ENCODE peak calls at places on chromosome 20, in eight cellular contexts. One of them, this sample, is unnamed. For H3K4me1, the result is how much of the 10 kb centered on the place peaks cover.

GRCh38 chr20:58113706-58114105 is 114.7 kb downstream of the ANKRD60 start:
- DNase-seq in left ventricle myocardium inferior: no peak
- DNase-seq in CD4-positive, alpha-beta memory T cell: no peak
- DNase-seq in CD8-positive, alpha-beta T cell: no peak
- DNase-seq in cardiac muscle cell: no peak
- DNase-seq in Caco-2: no peak
- DNase-seq in tibial nerve: no peak
- DNase-seq in small intestine: no peak
- DNase-seq in this sample: no peak

GRCh38 chr20:56579261-56579660 is 46.2 kb downstream of the FAM209B start:
- DNase-seq in left ventricle myocardium inferior: no peak
- DNase-seq in CD4-positive, alpha-beta memory T cell: no peak
- DNase-seq in CD8-positive, alpha-beta T cell: no peak
- DNase-seq in cardiac muscle cell: no peak
- DNase-seq in Caco-2: peak
- DNase-seq in tibial nerve: no peak
- DNase-seq in small intestine: no peak
- DNase-seq in this sample: no peak

GRCh38 chr20:22689246-22689645 is 104.9 kb upstream of the FOXA2 start:
- DNase-seq in left ventricle myocardium inferior: no peak
- DNase-seq in CD4-positive, alpha-beta memory T cell: no peak
- DNase-seq in CD8-positive, alpha-beta T cell: no peak
- DNase-seq in cardiac muscle cell: no peak
- DNase-seq in Caco-2: no peak
- DNase-seq in tibial nerve: no peak
- DNase-seq in small intestine: no peak
- DNase-seq in this sample: no peak

GRCh38 chr20:37356387-37356786 is 10.4 kb downstream of the SRC start:
- DNase-seq in left ventricle myocardium inferior: peak
- DNase-seq in CD4-positive, alpha-beta memory T cell: no peak
- DNase-seq in CD8-positive, alpha-beta T cell: no peak
- DNase-seq in cardiac muscle cell: no peak
- DNase-seq in Caco-2: no peak
- DNase-seq in tibial nerve: peak
- DNase-seq in small intestine: no peak
- DNase-seq in this sample: no peak

GRCh38 chr20:52105573-52106422 is 85.8 kb downstream of the ZFP64 start:
- DNase-seq in left ventricle myocardium inferior: no peak
- DNase-seq in CD4-positive, alpha-beta memory T cell: no peak
- DNase-seq in CD8-positive, alpha-beta T cell: no peak
- DNase-seq in cardiac muscle cell: peak
- DNase-seq in Caco-2: no peak
- DNase-seq in tibial nerve: no peak
- DNase-seq in small intestine: no peak
- DNase-seq in this sample: no peak

GRCh38 chr20:16662462-16662861 is 67.4 kb upstream of the SNRPB2 start:
- DNase-seq in left ventricle myocardium inferior: no peak
- DNase-seq in CD4-positive, alpha-beta memory T cell: no peak
- DNase-seq in CD8-positive, alpha-beta T cell: no peak
- DNase-seq in cardiac muscle cell: no peak
- DNase-seq in Caco-2: no peak
- DNase-seq in tibial nerve: no peak
- DNase-seq in small intestine: no peak
- DNase-seq in this sample: no peak

GRCh38 chr20:62872184-62872862 is 10.7 kb upstream of the TCFL5 start:
- DNase-seq in left ventricle myocardium inferior: no peak
- DNase-seq in CD4-positive, alpha-beta memory T cell: no peak
- DNase-seq in CD8-positive, alpha-beta T cell: no peak
- DNase-seq in cardiac muscle cell: no peak
- DNase-seq in Caco-2: no peak
- DNase-seq in tibial nerve: no peak
- DNase-seq in small intestine: no peak
- DNase-seq in this sample: no peak

GRCh38 chr20:844473-845225 is 11.1 kb downstream of the FAM110A start:
- DNase-seq in left ventricle myocardium inferior: peak
- DNase-seq in CD4-positive, alpha-beta memory T cell: peak
- DNase-seq in CD8-positive, alpha-beta T cell: peak
- DNase-seq in cardiac muscle cell: peak
- DNase-seq in Caco-2: peak
- DNase-seq in tibial nerve: peak
- DNase-seq in small intestine: peak
- DNase-seq in this sample: peak

GRCh38 chr20:16175322-16175721 is 397.9 kb downstream of the KIF16B start:
- DNase-seq in left ventricle myocardium inferior: no peak
- DNase-seq in CD4-positive, alpha-beta memory T cell: no peak
- DNase-seq in CD8-positive, alpha-beta T cell: no peak
- DNase-seq in cardiac muscle cell: no peak
- DNase-seq in Caco-2: no peak
- DNase-seq in tibial nerve: no peak
- DNase-seq in small intestine: no peak
- DNase-seq in this sample: no peak

DNA sequence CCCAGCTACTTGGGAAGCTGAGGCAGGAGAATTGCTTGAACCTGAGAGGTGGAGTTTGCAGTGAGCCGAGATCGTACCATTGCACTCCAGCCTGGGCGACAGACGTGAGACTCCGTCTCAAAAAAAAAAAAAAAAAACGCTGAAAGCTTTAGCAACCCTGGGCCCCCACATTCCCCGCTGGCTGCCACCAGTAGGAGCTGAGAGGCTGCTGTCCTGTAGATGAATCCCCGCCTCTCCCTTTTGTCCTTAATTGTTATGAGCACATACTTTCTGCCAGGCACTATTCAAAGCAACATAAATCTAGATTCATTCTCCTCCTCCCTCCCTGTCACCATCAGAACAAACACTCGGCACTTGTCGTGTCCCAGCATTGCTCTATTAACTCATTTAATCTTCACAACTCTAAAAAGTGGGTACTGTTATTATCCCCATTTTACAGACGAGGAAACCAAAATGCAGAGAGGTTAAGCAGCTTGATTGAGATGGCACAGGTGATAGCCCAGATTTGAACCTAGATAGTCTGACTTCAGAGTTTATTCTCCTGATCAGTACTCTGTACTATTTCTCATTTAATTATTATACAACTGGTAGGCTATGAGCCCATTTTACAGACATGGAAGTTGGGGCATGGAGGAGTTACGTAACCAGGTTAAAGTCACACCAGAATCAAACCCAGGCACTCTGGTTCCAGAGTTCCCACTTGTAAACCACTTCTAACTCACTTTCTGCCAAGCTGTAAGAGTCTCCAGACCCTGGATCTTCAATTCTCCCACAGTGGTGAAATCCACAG is 97.4 kb downstream of the EYA2 start:
- DNase-seq in left ventricle myocardium inferior: no peak
- DNase-seq in CD4-positive, alpha-beta memory T cell: no peak
- DNase-seq in CD8-positive, alpha-beta T cell: no peak
- DNase-seq in cardiac muscle cell: no peak
- DNase-seq in Caco-2: no peak
- DNase-seq in tibial nerve: no peak
- DNase-seq in small intestine: no peak
- DNase-seq in this sample: no peak
- H3K4me1 ChIP-seq in left ventricle myocardium inferior: under half
- H3K4me1 ChIP-seq in CD4-positive, alpha-beta memory T cell: under half
- H3K4me1 ChIP-seq in CD8-positive, alpha-beta T cell: under half
- H3K4me1 ChIP-seq in cardiac muscle cell: under half
- H3K4me1 ChIP-seq in Caco-2: under half
- H3K4me1 ChIP-seq in tibial nerve: under half
- H3K4me1 ChIP-seq in small intestine: under half
- H3K4me1 ChIP-seq in this sample: under half

GRCh38 chr20:3432844-3433243 is 25.4 kb upstream of the DNAAF9 start:
- DNase-seq in left ventricle myocardium inferior: no peak
- DNase-seq in CD4-positive, alpha-beta memory T cell: no peak
- DNase-seq in CD8-positive, alpha-beta T cell: no peak
- DNase-seq in cardiac muscle cell: no peak
- DNase-seq in Caco-2: no peak
- DNase-seq in tibial nerve: no peak
- DNase-seq in small intestine: no peak
- DNase-seq in this sample: no peak
- H3K4me1 ChIP-seq in left ventricle myocardium inferior: under half
- H3K4me1 ChIP-seq in CD4-positive, alpha-beta memory T cell: under half
- H3K4me1 ChIP-seq in CD8-positive, alpha-beta T cell: under half
- H3K4me1 ChIP-seq in cardiac muscle cell: under half
- H3K4me1 ChIP-seq in Caco-2: under half
- H3K4me1 ChIP-seq in tibial nerve: under half
- H3K4me1 ChIP-seq in small intestine: under half
- H3K4me1 ChIP-seq in this sample: under half

GRCh38 chr20:43821795-43822194 is 92.9 kb upstream of the TOX2 start:
- DNase-seq in left ventricle myocardium inferior: no peak
- DNase-seq in CD4-positive, alpha-beta memory T cell: no peak
- DNase-seq in CD8-positive, alpha-beta T cell: no peak
- DNase-seq in cardiac muscle cell: no peak
- DNase-seq in Caco-2: no peak
- DNase-seq in tibial nerve: no peak
- DNase-seq in small intestine: no peak
- DNase-seq in this sample: no peak

GRCh38 chr20:43827940-43828562 is 86.6 kb upstream of the TOX2 start:
- DNase-seq in left ventricle myocardium inferior: no peak
- DNase-seq in CD4-positive, alpha-beta memory T cell: no peak
- DNase-seq in CD8-positive, alpha-beta T cell: no peak
- DNase-seq in cardiac muscle cell: no peak
- DNase-seq in Caco-2: no peak
- DNase-seq in tibial nerve: no peak
- DNase-seq in small intestine: peak
- DNase-seq in this sample: no peak

GRCh38 chr20:43824279-43824678 is 90.4 kb upstream of the TOX2 start:
- DNase-seq in left ventricle myocardium inferior: no peak
- DNase-seq in CD4-positive, alpha-beta memory T cell: no peak
- DNase-seq in CD8-positive, alpha-beta T cell: no peak
- DNase-seq in cardiac muscle cell: no peak
- DNase-seq in Caco-2: no peak
- DNase-seq in tibial nerve: no peak
- DNase-seq in small intestine: no peak
- DNase-seq in this sample: no peak

GRCh38 chr20:43824699-43825402 is 89.8 kb upstream of the TOX2 start:
- DNase-seq in left ventricle myocardium inferior: no peak
- DNase-seq in CD4-positive, alpha-beta memory T cell: no peak
- DNase-seq in CD8-positive, alpha-beta T cell: no peak
- DNase-seq in cardiac muscle cell: peak
- DNase-seq in Caco-2: peak
- DNase-seq in tibial nerve: no peak
- DNase-seq in small intestine: peak
- DNase-seq in this sample: no peak

GRCh38 chr20:43825635-43826034 is 89.0 kb upstream of the TOX2 start:
- DNase-seq in left ventricle myocardium inferior: no peak
- DNase-seq in CD4-positive, alpha-beta memory T cell: no peak
- DNase-seq in CD8-positive, alpha-beta T cell: no peak
- DNase-seq in cardiac muscle cell: no peak
- DNase-seq in Caco-2: no peak
- DNase-seq in tibial nerve: no peak
- DNase-seq in small intestine: no peak
- DNase-seq in this sample: peak
- H3K4me1 ChIP-seq in left ventricle myocardium inferior: under half
- H3K4me1 ChIP-seq in CD4-positive, alpha-beta memory T cell: under half
- H3K4me1 ChIP-seq in CD8-positive, alpha-beta T cell: under half
- H3K4me1 ChIP-seq in cardiac muscle cell: under half
- H3K4me1 ChIP-seq in Caco-2: under half
- H3K4me1 ChIP-seq in tibial nerve: under half
- H3K4me1 ChIP-seq in small intestine: under half
- H3K4me1 ChIP-seq in this sample: under half

DNA sequence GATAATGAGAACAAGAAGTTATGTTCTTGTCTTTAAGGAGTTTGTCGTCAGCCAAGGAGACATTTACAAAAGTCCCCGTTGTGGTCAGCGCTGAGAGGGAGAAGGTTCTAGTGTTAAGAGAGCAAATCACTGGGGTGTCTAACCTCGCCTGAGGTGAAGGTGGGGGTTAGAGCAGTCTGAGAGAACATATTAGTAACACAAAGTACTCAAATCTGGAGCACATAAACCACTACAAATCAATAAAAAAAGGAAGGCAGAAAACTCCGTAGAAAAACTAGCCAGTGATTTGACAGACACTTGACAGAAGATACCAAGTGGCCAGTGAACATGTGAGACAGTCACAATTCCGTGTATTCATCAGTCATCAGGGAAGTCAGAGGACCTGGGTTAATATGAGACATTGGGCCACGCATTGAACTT is 45.4 kb downstream of the CDS2 start:
- DNase-seq in left ventricle myocardium inferior: no peak
- DNase-seq in CD4-positive, alpha-beta memory T cell: no peak
- DNase-seq in CD8-positive, alpha-beta T cell: no peak
- DNase-seq in cardiac muscle cell: no peak
- DNase-seq in Caco-2: no peak
- DNase-seq in tibial nerve: no peak
- DNase-seq in small intestine: no peak
- DNase-seq in this sample: no peak
- H3K4me1 ChIP-seq in left ventricle myocardium inferior: half or more
- H3K4me1 ChIP-seq in CD4-positive, alpha-beta memory T cell: under half
- H3K4me1 ChIP-seq in CD8-positive, alpha-beta T cell: under half
- H3K4me1 ChIP-seq in cardiac muscle cell: under half
- H3K4me1 ChIP-seq in Caco-2: under half
- H3K4me1 ChIP-seq in tibial nerve: under half
- H3K4me1 ChIP-seq in small intestine: under half
- H3K4me1 ChIP-seq in this sample: under half